ENCODE peak calls at places on chromosomes 13 and 19, in nine cellular contexts. D is GM12864; I is activated CD4-positive, CD25-positive, alpha-beta regulatory T cell; E is CD8-positive, alpha-beta T cell; X is mesenchymal stem cell; S is K562; P is neural crest cell; M is GM03348; A is H9. U is an unnamed sample.

GRCh38 chr19:38912600-38913514 is 871 bp upstream of the CCER2 start:
- DNase-seq in D (no peak), I (no peak), E (no peak), X (no peak), S (no peak), P (no peak), M (no peak), A (no peak), U (no peak)

GRCh38 chr13:83449666-83450395 is 432.4 kb downstream of the SLITRK1 start:
- DNase-seq in D (no peak), I (no peak), E (no peak), X (no peak), S (no peak), P (no peak), M (peak; percentile 48), A (no peak), U (no peak)

GRCh38 chr13:110149036-110149435 is 157.9 kb downstream of the COL4A1 start:
- DNase-seq in D (no peak), I (no peak), E (no peak), X (no peak), S (no peak), P (no peak), M (no peak), A (no peak), U (no peak)

GRCh38 chr19:44582581-44583265 is 30.6 kb upstream of the IGSF23 start:
- DNase-seq in D (no peak), I (no peak), E (no peak), X (no peak), S (peak; percentile 78), P (peak; percentile 34), M (peak; percentile 25), A (peak; percentile 79), U (peak; percentile 19)

GRCh38 chr19:32303193-32303592 is 42.2 kb upstream of the ZNF507 start:
- DNase-seq in D (no peak), I (no peak), E (no peak), X (no peak), S (no peak), P (no peak), M (no peak), A (no peak), U (no peak)

GRCh38 chr13:100818706-100819105 is 144.1 kb upstream of the TMTC4 start:
- DNase-seq in D (no peak), I (no peak), E (no peak), X (no peak), S (no peak), P (peak; percentile 65), M (no peak), A (no peak), U (no peak)

GRCh38 chr13:42367836-42368235 is 95.9 kb downstream of the AKAP11 start:
- DNase-seq in D (no peak), I (no peak), E (no peak), X (peak; percentile 29), S (no peak), P (no peak), M (no peak), A (no peak), U (no peak)

GRCh38 chr19:15303105-15303780 is 29.1 kb downstream of the BRD4 start:
- DNase-seq in D (no peak), I (no peak), E (no peak), X (peak; percentile 67), S (no peak), P (no peak), M (no peak), A (no peak), U (no peak)

GRCh38 chr13:31208554-31209122 is 8.9 kb downstream of the B3GLCT start:
- DNase-seq in D (no peak), I (no peak), E (no peak), X (no peak), S (no peak), P (no peak), M (no peak), A (no peak), U (no peak)

GRCh38 chr19:10752237-10752912 is 34.5 kb downstream of the DNM2 start:
- DNase-seq in D (no peak), I (no peak), E (no peak), X (no peak), S (no peak), P (no peak), M (no peak), A (no peak), U (no peak)

GRCh38 chr13:31350560-31350959 is 150.8 kb downstream of the B3GLCT start:
- DNase-seq in D (no peak), I (no peak), E (no peak), X (no peak), S (no peak), P (no peak), M (no peak), A (no peak), U (no peak)

GRCh38 chr19:11480927-11481776 is at the start of gene ELAVL3:
- DNase-seq in D (no peak), I (no peak), E (no peak), X (peak; percentile 5), S (no peak), P (peak; percentile 54), M (peak; percentile 27), A (peak; percentile 67), U (no peak)

GRCh38 chr13:45847554-45848224 is 3.9 kb downstream of the SIAH3 start:
- DNase-seq in D (no peak), I (no peak), E (peak; percentile 21), X (peak; percentile 60), S (no peak), P (no peak), M (no peak), A (peak; percentile 35), U (peak; percentile 57)